ENCODE peak calls at places on chromosome 11, in four cellular contexts. One of them, this sample, is unnamed.

GRCh38 chr11:40188848-40189247 is 1270.6 kb downstream of the LRRC4C start:
- DNase-seq in body of pancreas: peak; percentile 72
- DNase-seq in fibroblast of lung: no peak
- DNase-seq in neural progenitor cell: no peak
- DNase-seq in this sample: no peak

GRCh38 chr11:131823772-131824171 is 453.4 kb downstream of the NTM start:
- DNase-seq in body of pancreas: no peak
- DNase-seq in fibroblast of lung: no peak
- DNase-seq in neural progenitor cell: peak; percentile 50
- DNase-seq in this sample: no peak

GRCh38 chr11:10426475-10426874 is 28.6 kb upstream of the AMPD3 start:
- DNase-seq in body of pancreas: no peak
- DNase-seq in fibroblast of lung: peak; percentile 13
- DNase-seq in neural progenitor cell: no peak
- DNase-seq in this sample: no peak

GRCh38 chr11:63462126-63462525 is 28.8 kb downstream of the PLAAT5 start:
- DNase-seq in body of pancreas: no peak
- DNase-seq in fibroblast of lung: no peak
- DNase-seq in neural progenitor cell: no peak
- DNase-seq in this sample: no peak

GRCh38 chr11:125382211-125382807 is 113.8 kb downstream of the FEZ1 start:
- DNase-seq in body of pancreas: no peak
- DNase-seq in fibroblast of lung: no peak
- DNase-seq in neural progenitor cell: no peak
- DNase-seq in this sample: no peak

GRCh38 chr11:69918938-69919650 is 99.9 kb upstream of the FGF3 start:
- DNase-seq in body of pancreas: peak; percentile 83
- DNase-seq in fibroblast of lung: peak; percentile 47
- DNase-seq in neural progenitor cell: peak; percentile 88
- DNase-seq in this sample: peak; percentile 77

GRCh38 chr11:112013501-112014164 is 11.6 kb upstream of the DLAT start:
- DNase-seq in body of pancreas: no peak
- DNase-seq in fibroblast of lung: no peak
- DNase-seq in neural progenitor cell: no peak
- DNase-seq in this sample: no peak

GRCh38 chr11:79200398-79201070 is 240.3 kb downstream of the TENM4 start:
- DNase-seq in body of pancreas: no peak
- DNase-seq in fibroblast of lung: no peak
- DNase-seq in neural progenitor cell: no peak
- DNase-seq in this sample: no peak

GRCh38 chr11:79157738-79158137 is 283.1 kb downstream of the TENM4 start:
- DNase-seq in body of pancreas: no peak
- DNase-seq in fibroblast of lung: no peak
- DNase-seq in neural progenitor cell: no peak
- DNase-seq in this sample: no peak

GRCh38 chr11:44774131-44774530 is 47.4 kb downstream of the TSPAN18 start:
- DNase-seq in body of pancreas: no peak
- DNase-seq in fibroblast of lung: no peak
- DNase-seq in neural progenitor cell: no peak
- DNase-seq in this sample: peak; percentile 69

GRCh38 chr11:117303101-117303500 is 12.0 kb downstream of the BACE1-AS start:
- DNase-seq in body of pancreas: peak; percentile 28
- DNase-seq in fibroblast of lung: no peak
- DNase-seq in neural progenitor cell: no peak
- DNase-seq in this sample: no peak

GRCh38 chr11:61516675-61517516 is 8.3 kb downstream of the LRRC10B start:
- DNase-seq in body of pancreas: peak; percentile 48
- DNase-seq in fibroblast of lung: peak; percentile 14
- DNase-seq in neural progenitor cell: peak; percentile 87
- DNase-seq in this sample: no peak

GRCh38 chr11:69443138-69443967 is 38.1 kb upstream of the LINC01488 start:
- DNase-seq in body of pancreas: peak; percentile 84
- DNase-seq in fibroblast of lung: peak; percentile 95
- DNase-seq in neural progenitor cell: peak; percentile 97
- DNase-seq in this sample: peak; percentile 91

GRCh38 chr11:120482149-120482548 is 29.4 kb upstream of the GRIK4 start:
- DNase-seq in body of pancreas: no peak
- DNase-seq in fibroblast of lung: peak; percentile 12
- DNase-seq in neural progenitor cell: no peak
- DNase-seq in this sample: peak; percentile 72

GRCh38 chr11:25928076-25928475 is 403.9 kb upstream of the ANO3 start:
- DNase-seq in body of pancreas: no peak
- DNase-seq in fibroblast of lung: no peak
- DNase-seq in neural progenitor cell: no peak
- DNase-seq in this sample: no peak

GRCh38 chr11:118412921-118413320 is 11.5 kb downstream of the ATP5MG start:
- DNase-seq in body of pancreas: no peak
- DNase-seq in fibroblast of lung: no peak
- DNase-seq in neural progenitor cell: no peak
- DNase-seq in this sample: no peak

GRCh38 chr11:33542921-33543320 is 157.7 kb downstream of the C11orf91 start:
- DNase-seq in body of pancreas: peak; percentile 76
- DNase-seq in fibroblast of lung: peak; percentile 39
- DNase-seq in neural progenitor cell: peak; percentile 60
- DNase-seq in this sample: peak; percentile 66

GRCh38 chr11:2348986-2349385 is 28.1 kb upstream of the CD81 start:
- DNase-seq in body of pancreas: no peak
- DNase-seq in fibroblast of lung: peak; percentile 68
- DNase-seq in neural progenitor cell: no peak
- DNase-seq in this sample: no peak

GRCh38 chr11:76523786-76524436 is 79.1 kb downstream of the EMSY start:
- DNase-seq in body of pancreas: no peak
- DNase-seq in fibroblast of lung: no peak
- DNase-seq in neural progenitor cell: no peak
- DNase-seq in this sample: no peak

GRCh38 chr11:850777-851762 is 8.4 kb downstream of the TSPAN4 start:
- DNase-seq in body of pancreas: no peak
- DNase-seq in fibroblast of lung: no peak
- DNase-seq in neural progenitor cell: peak; percentile 77
- DNase-seq in this sample: no peak

GRCh38 chr11:32658639-32659406 is 75.2 kb downstream of the EIF3M start:
- DNase-seq in body of pancreas: no peak
- DNase-seq in fibroblast of lung: peak; percentile 46
- DNase-seq in neural progenitor cell: no peak
- DNase-seq in this sample: no peak

GRCh38 chr11:112797653-112798293 is 163.4 kb upstream of the NCAM1 start:
- DNase-seq in body of pancreas: peak; percentile 35
- DNase-seq in fibroblast of lung: peak; percentile 40
- DNase-seq in neural progenitor cell: peak; percentile 58
- DNase-seq in this sample: peak; percentile 83

GRCh38 chr11:130535530-130535929 is 87.1 kb downstream of the ADAMTS15 start:
- DNase-seq in body of pancreas: no peak
- DNase-seq in fibroblast of lung: no peak
- DNase-seq in neural progenitor cell: no peak
- DNase-seq in this sample: no peak

GRCh38 chr11:119484741-119485605 is 62.0 kb upstream of the THY1 start:
- DNase-seq in body of pancreas: no peak
- DNase-seq in fibroblast of lung: no peak
- DNase-seq in neural progenitor cell: peak; percentile 51
- DNase-seq in this sample: peak; percentile 7

GRCh38 chr11:8317164-8317563 is 53.5 kb upstream of the LMO1 start:
- DNase-seq in body of pancreas: no peak
- DNase-seq in fibroblast of lung: peak; percentile 50
- DNase-seq in neural progenitor cell: no peak
- DNase-seq in this sample: no peak

GRCh38 chr11:3115321-3115720 is 49.8 kb downstream of the OSBPL5 start:
- DNase-seq in body of pancreas: no peak
- DNase-seq in fibroblast of lung: no peak
- DNase-seq in neural progenitor cell: no peak
- DNase-seq in this sample: no peak

GRCh38 chr11:83540112-83540675 is 254.0 kb upstream of the CCDC90B start:
- DNase-seq in body of pancreas: no peak
- DNase-seq in fibroblast of lung: no peak
- DNase-seq in neural progenitor cell: peak; percentile 3
- DNase-seq in this sample: no peak

GRCh38 chr11:16993495-16993894 is 20.7 kb downstream of the PLEKHA7 start:
- DNase-seq in body of pancreas: no peak
- DNase-seq in fibroblast of lung: no peak
- DNase-seq in neural progenitor cell: no peak
- DNase-seq in this sample: no peak

GRCh38 chr11:59403546-59403945 is 22.7 kb downstream of the OR5A2 start:
- DNase-seq in body of pancreas: no peak
- DNase-seq in fibroblast of lung: no peak
- DNase-seq in neural progenitor cell: peak; percentile 12
- DNase-seq in this sample: no peak

GRCh38 chr11:128518493-128519207 is 68.7 kb downstream of the ETS1 start:
- DNase-seq in body of pancreas: peak; percentile 56
- DNase-seq in fibroblast of lung: peak; percentile 64
- DNase-seq in neural progenitor cell: no peak
- DNase-seq in this sample: no peak

GRCh38 chr11:95589893-95590612 is 199.5 kb downstream of the FAM76B start:
- DNase-seq in body of pancreas: no peak
- DNase-seq in fibroblast of lung: no peak
- DNase-seq in neural progenitor cell: no peak
- DNase-seq in this sample: no peak

GRCh38 chr11:69201764-69202370 is 46.1 kb downstream of the SMIM38 start:
- DNase-seq in body of pancreas: no peak
- DNase-seq in fibroblast of lung: no peak
- DNase-seq in neural progenitor cell: no peak
- DNase-seq in this sample: no peak

GRCh38 chr11:42552786-42553185 is 759.0 kb upstream of the API5 start:
- DNase-seq in body of pancreas: peak; percentile 11
- DNase-seq in fibroblast of lung: no peak
- DNase-seq in neural progenitor cell: no peak
- DNase-seq in this sample: peak; percentile 37

GRCh38 chr11:12704049-12704448 is 29.8 kb downstream of the TEAD1 start:
- DNase-seq in body of pancreas: no peak
- DNase-seq in fibroblast of lung: peak; percentile 86
- DNase-seq in neural progenitor cell: no peak
- DNase-seq in this sample: no peak

GRCh38 chr11:1559103-1559951 is 12.7 kb downstream of the DUSP8 start:
- DNase-seq in body of pancreas: peak; percentile 99
- DNase-seq in fibroblast of lung: peak; percentile 69
- DNase-seq in neural progenitor cell: peak; percentile 63
- DNase-seq in this sample: peak; percentile 96

GRCh38 chr11:1224109-1224485 is 1.2 kb downstream of the MUC5B start:
- DNase-seq in body of pancreas: peak; percentile 3
- DNase-seq in fibroblast of lung: no peak
- DNase-seq in neural progenitor cell: no peak
- DNase-seq in this sample: peak; percentile 6

GRCh38 chr11:134207538-134208239 is 16.1 kb downstream of the NCAPD3 start:
- DNase-seq in body of pancreas: peak; percentile 59
- DNase-seq in fibroblast of lung: no peak
- DNase-seq in neural progenitor cell: peak; percentile 43
- DNase-seq in this sample: peak; percentile 56

GRCh38 chr11:60970369-60970774 is 1.1 kb upstream of the CD6 start:
- DNase-seq in body of pancreas: peak; percentile 72
- DNase-seq in fibroblast of lung: peak; percentile 8
- DNase-seq in neural progenitor cell: peak; percentile 68
- DNase-seq in this sample: peak; percentile 76

GRCh38 chr11:46363031-46363407 is 15.8 kb downstream of the DGKZ start:
- DNase-seq in body of pancreas: peak; percentile 54
- DNase-seq in fibroblast of lung: peak; percentile 74
- DNase-seq in neural progenitor cell: no peak
- DNase-seq in this sample: peak; percentile 72
- H3K4me3 ChIP-seq in body of pancreas: no peak overlapping the region
- H3K4me3 ChIP-seq in fibroblast of lung: no peak overlapping the region
- H3K4me3 ChIP-seq in neural progenitor cell: no peak overlapping the region
- H3K4me3 ChIP-seq in this sample: no peak overlapping the region

GRCh38 chr11:124123587-124123986 is 8.3 kb downstream of the VWA5A start:
- DNase-seq in body of pancreas: no peak
- DNase-seq in fibroblast of lung: no peak
- DNase-seq in neural progenitor cell: peak; percentile 30
- DNase-seq in this sample: no peak
- TF ChIP-seq CTCF in body of pancreas: no peak
- TF ChIP-seq CTCF in fibroblast of lung: no peak
- TF ChIP-seq CTCF in neural progenitor cell: peak; percentile 43
- TF ChIP-seq CTCF in this sample: no peak

GRCh38 chr11:110261195-110262140 is 34.9 kb downstream of the RDX start:
- DNase-seq in body of pancreas: no peak
- DNase-seq in fibroblast of lung: peak; percentile 38
- DNase-seq in neural progenitor cell: no peak
- DNase-seq in this sample: no peak
- H3K27me3 ChIP-seq in body of pancreas: no peaks in the 10 kb centered on the region
- H3K27me3 ChIP-seq in fibroblast of lung: no peaks in the 10 kb centered on the region
- H3K27me3 ChIP-seq in neural progenitor cell: no peaks in the 10 kb centered on the region
- H3K27me3 ChIP-seq in this sample: no peaks in the 10 kb centered on the region

DNA sequence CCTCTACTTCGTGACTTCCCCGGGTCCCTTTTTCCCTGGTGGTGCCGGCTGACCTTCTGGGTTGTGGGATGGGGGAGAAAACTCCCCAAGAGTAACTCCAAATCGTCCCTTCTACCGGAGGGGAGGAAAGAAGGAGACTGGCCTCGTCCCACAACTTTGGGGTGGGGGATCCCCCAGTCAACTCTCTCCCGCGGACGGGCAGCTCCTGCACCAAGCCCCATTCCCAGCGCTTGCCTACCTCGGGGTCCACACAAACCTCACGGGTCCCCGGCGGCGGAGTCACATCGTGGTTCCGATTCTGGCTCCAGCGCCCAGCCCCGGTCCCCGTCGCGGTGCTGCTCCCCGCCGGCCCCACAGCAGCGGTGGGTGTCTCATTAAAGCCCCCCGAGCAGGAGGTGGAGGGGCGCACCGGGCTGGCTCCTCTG is 317 bp downstream of the BDNF start:
- DNase-seq in body of pancreas: no peak
- DNase-seq in fibroblast of lung: no peak
- DNase-seq in neural progenitor cell: no peak
- DNase-seq in this sample: no peak
- H3K4me3 ChIP-seq in body of pancreas: peak overlapping the region; percentile 25
- H3K4me3 ChIP-seq in fibroblast of lung: peak overlapping the region; percentile 87
- H3K4me3 ChIP-seq in neural progenitor cell: peak overlapping the region; percentile 74
- H3K4me3 ChIP-seq in this sample: no peak overlapping the region